ENCODE peak calls at places on chromosomes 4 and X, in five cellular contexts. O, M, K, N and R are unnamed samples.
A peak's percentile ranks its signal among the peaks of the same experiment; 100 is the strongest.

GRCh38 chr4:139872274-139872673 is 206.7 kb downstream of the MGST2 start:
- DNase-seq in O (peak; percentile 47), M (no peak), K (no peak), N (no peak), R (no peak)

GRCh38 chrX:37825225-37825842 is 22.0 kb downstream of the DYNLT3 start:
- DNase-seq in O (peak; percentile 8), M (peak; percentile 22), K (no peak), N (no peak), R (peak; percentile 59)

GRCh38 chr4:157204634-157205244 is 15.8 kb upstream of the GRIA2 start:
- DNase-seq in O (peak; percentile 24), M (peak; percentile 39), K (no peak), N (peak; percentile 49), R (peak; percentile 76)

GRCh38 chrX:125998432-125998831 is 167.7 kb downstream of the DCAF12L2 start:
- DNase-seq in O (no peak), M (no peak), K (no peak), N (no peak), R (peak; percentile 42)

GRCh38 chr4:6855692-6856297 is 53.8 kb upstream of the TBC1D14 start:
- DNase-seq in O (peak; percentile 20), M (peak; percentile 60), K (peak; percentile 94), N (no peak), R (no peak)

GRCh38 chr4:30605616-30606015 is 114.6 kb upstream of the PCDH7 start:
- DNase-seq in O (no peak), M (no peak), K (no peak), N (no peak), R (no peak)

GRCh38 chrX:22118161-22118830 is 86.2 kb downstream of the PHEX start:
- DNase-seq in O (no peak), M (no peak), K (no peak), N (no peak), R (peak; percentile 17)

GRCh38 chr4:881709-882108 is 50.4 kb downstream of the GAK start:
- DNase-seq in O (no peak), M (no peak), K (no peak), N (no peak), R (no peak)

GRCh38 chrX:63513825-63514574 is 162.9 kb upstream of the SPIN4 start:
- DNase-seq in O (no peak), M (no peak), K (no peak), N (no peak), R (no peak)

GRCh38 chr4:21452931-21453330 is 495.6 kb downstream of the KCNIP4 start:
- DNase-seq in O (no peak), M (no peak), K (no peak), N (no peak), R (no peak)

GRCh38 chrX:134753185-134754008 is 95.1 kb upstream of the PLAC1 start:
- DNase-seq in O (peak; percentile 1), M (no peak), K (no peak), N (no peak), R (no peak)

GRCh38 chrX:17547658-17548057 is 172.7 kb downstream of the NHS start:
- DNase-seq in O (peak; percentile 4), M (peak; percentile 13), K (peak; percentile 56), N (no peak), R (no peak)

GRCh38 chrX:118726887-118727685 is at the start of gene IL13RA1:
- DNase-seq in O (peak; percentile 93), M (peak; percentile 89), K (no peak), N (peak; percentile 29), R (peak; percentile 89)

GRCh38 chr4:69038582-69038981 is 57.7 kb upstream of the UGT2B7 start:
- DNase-seq in O (no peak), M (no peak), K (no peak), N (no peak), R (no peak)

GRCh38 chrX:44705817-44706551 is 137.8 kb upstream of the DUSP21 start:
- DNase-seq in O (peak; percentile 83), M (peak; percentile 60), K (no peak), N (no peak), R (no peak)

GRCh38 chr4:127203561-127204260 is 429.0 kb upstream of the INTU start:
- DNase-seq in O (no peak), M (no peak), K (no peak), N (no peak), R (peak; percentile 20)

GRCh38 chr4:109912706-109913621 is at the start of gene EGF:
- DNase-seq in O (no peak), M (peak; percentile 48), K (no peak), N (no peak), R (peak; percentile 54)

GRCh38 chr4:146916479-146917076 is 29.1 kb downstream of the TTC29 start:
- DNase-seq in O (peak; percentile 10), M (peak; percentile 19), K (peak; percentile 2), N (no peak), R (peak; percentile 62)

GRCh38 chr4:148782284-148782683 is 340.1 kb upstream of the NR3C2 start:
- DNase-seq in O (no peak), M (no peak), K (no peak), N (peak; percentile 72), R (peak; percentile 88)

GRCh38 chrX:29257516-29257915 is 670.3 kb downstream of the IL1RAPL1 start:
- DNase-seq in O (no peak), M (no peak), K (no peak), N (no peak), R (no peak)
- TF ChIP-seq CREB1 in O (no peak), M (no peak), K (no peak), N (no peak), R (no peak)

DNA sequence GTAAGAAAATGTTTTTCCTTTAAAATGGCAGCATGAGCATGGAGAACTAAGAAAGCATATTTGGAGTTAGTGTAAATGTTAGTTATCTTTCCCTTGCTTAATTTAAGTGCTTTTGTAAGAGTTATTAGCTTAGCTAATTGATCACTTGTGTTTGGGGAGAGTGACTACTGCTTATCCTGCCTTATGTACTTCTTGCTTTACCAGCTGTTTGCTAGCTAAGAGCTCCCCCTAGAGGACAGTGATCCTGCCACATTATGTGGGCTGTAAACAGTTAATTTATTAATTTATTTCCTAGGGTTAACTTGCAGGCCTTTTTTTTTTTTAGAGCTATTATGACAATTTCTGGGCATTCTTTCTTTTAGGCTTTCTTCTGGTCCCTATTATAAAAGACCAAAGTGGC is 435.8 kb downstream of the MAGEB5 start:
- DNase-seq in O (no peak), M (no peak), K (no peak), N (no peak), R (no peak)
- TF ChIP-seq CTCF in O (no peak), M (peak; percentile 16), K (peak; percentile 36), N (no peak), R (peak; percentile 37)

GRCh38 chr4:74463123-74463522 is 18.2 kb downstream of the AREG start:
- DNase-seq in O (no peak), M (no peak), K (no peak), N (no peak), R (no peak)

GRCh38 chr4:74471228-74471627 is 26.3 kb downstream of the AREG start:
- DNase-seq in O (no peak), M (no peak), K (no peak), N (no peak), R (no peak)

GRCh38 chr4:74460833-74461232 is 15.9 kb downstream of the AREG start:
- DNase-seq in O (no peak), M (no peak), K (no peak), N (no peak), R (no peak)

GRCh38 chr4:74464291-74464690 is 19.4 kb downstream of the AREG start:
- DNase-seq in O (no peak), M (no peak), K (no peak), N (no peak), R (no peak)

GRCh38 chr4:74466242-74466641 is 21.3 kb downstream of the AREG start:
- DNase-seq in O (no peak), M (no peak), K (no peak), N (no peak), R (no peak)
- H3K27ac ChIP-seq in O (no peak overlapping the region), M (no peak overlapping the region), K (no peak overlapping the region), N (no peak overlapping the region), R (no peak overlapping the region)

DNA sequence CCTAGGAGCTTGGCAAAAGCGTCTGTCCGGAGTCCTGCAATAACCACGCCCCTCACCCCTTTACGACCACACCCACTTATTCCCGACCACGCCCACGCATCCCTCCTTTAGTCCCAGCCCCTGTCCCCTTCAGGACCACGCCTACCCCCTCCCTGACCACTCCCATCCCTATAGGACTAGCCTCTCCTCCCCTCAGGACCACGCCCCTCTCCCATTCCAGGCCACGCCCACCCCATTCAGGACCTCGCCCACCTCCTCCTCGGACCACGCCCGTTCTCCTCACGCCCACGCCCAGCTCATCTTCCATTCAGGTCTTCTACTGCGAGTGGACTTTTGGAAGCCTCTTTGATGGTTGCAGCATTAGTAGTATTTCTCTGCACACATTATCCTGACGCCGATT is 131.2 kb upstream of the STX18 start:
- DNase-seq in O (no peak), M (peak; percentile 100), K (no peak), N (peak; percentile 94), R (peak; percentile 99)
- TF ChIP-seq CREB1 in O (no peak), M (peak; percentile 19), K (no peak), N (no peak), R (no peak)

GRCh38 chr4:114180481-114180880 is 201.0 kb upstream of the ARSJ start:
- DNase-seq in O (peak; percentile 25), M (no peak), K (no peak), N (peak; percentile 69), R (peak; percentile 77)
- TF ChIP-seq CTCF in O (peak; percentile 69), M (no peak), K (peak; percentile 61), N (peak; percentile 74), R (peak; percentile 89)

GRCh38 chr4:186840771-186841301 is 117.2 kb upstream of the FAT1 start:
- DNase-seq in O (no peak), M (peak; percentile 38), K (no peak), N (no peak), R (no peak)
- H3K27ac ChIP-seq in O (no peak overlapping the region), M (peak overlapping the region; percentile 68), K (no peak overlapping the region), N (no peak overlapping the region), R (no peak overlapping the region)

GRCh38 chr4:112951362-112951962 is 98.0 kb upstream of the ANK2 start:
- DNase-seq in O (peak; percentile 9), M (peak; percentile 7), K (no peak), N (no peak), R (peak; percentile 63)
- TF ChIP-seq CREB1 in O (no peak), M (no peak), K (no peak), N (no peak), R (no peak)

GRCh38 chrX:79482686-79483085 is 115.6 kb upstream of the ITM2A start:
- DNase-seq in O (no peak), M (no peak), K (no peak), N (no peak), R (no peak)

DNA sequence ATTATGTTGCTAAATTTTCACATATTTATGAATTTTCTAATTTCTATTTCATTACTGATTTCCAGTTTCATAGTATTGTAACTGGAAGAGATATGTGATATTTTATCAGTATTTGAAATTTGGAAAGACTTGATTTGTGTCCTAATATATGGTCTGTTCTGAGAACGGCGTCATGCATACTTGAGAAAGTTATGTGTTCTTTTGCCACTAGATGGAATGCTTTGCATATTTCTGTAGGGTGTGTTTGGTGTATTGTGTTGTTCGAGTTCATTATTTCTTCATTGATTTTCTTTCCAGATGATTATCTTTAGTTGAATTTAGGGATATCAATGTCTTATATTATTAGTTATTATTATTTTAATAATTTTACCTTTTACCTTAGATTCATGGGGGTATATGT is 110.6 kb upstream of the ITM2A start:
- DNase-seq in O (no peak), M (no peak), K (no peak), N (no peak), R (no peak)
- TF ChIP-seq CTCF in O (no peak), M (no peak), K (no peak), N (no peak), R (no peak)